ENCODE peak calls at places on chromosomes 12 and 14, in eight cellular contexts. E is HepG2; R is effector memory CD4-positive, alpha-beta T cell; P is sigmoid colon; X is neuronal stem cell; A is cardiac muscle cell; Z is naive thymus-derived CD4-positive, alpha-beta T cell; H is skeletal muscle cell. N is an unnamed sample.

GRCh38 chr12:130205531-130205930 is 43.3 kb downstream of the FZD10 start:
- DNase-seq in Z (no peak), P (no peak), R (no peak), E (no peak), H (no peak), A (no peak), X (no peak), N (no peak)

GRCh38 chr12:130752692-130753230 is 36.7 kb upstream of the RIMBP2 start:
- DNase-seq in Z (no peak), H (no peak), P (peak; percentile 35), X (peak; percentile 89), A (no peak), E (no peak), R (no peak), N (no peak)

GRCh38 chr14:43665570-43666267 is 841.4 kb downstream of the FSCB start:
- DNase-seq in P (no peak), H (no peak), A (no peak), X (no peak), E (no peak), Z (no peak), R (no peak), N (no peak)

GRCh38 chr12:106840217-106840616 is 65.7 kb downstream of the RIC8B start:
- DNase-seq in E (peak; percentile 65), H (peak; percentile 36), R (no peak), Z (no peak), A (peak; percentile 78), P (no peak), X (no peak), N (no peak)

GRCh38 chr14:100234511-100234910 is 4.4 kb upstream of the YY1 start:
- DNase-seq in A (no peak), P (no peak), R (no peak), E (no peak), X (no peak), H (no peak), Z (peak; percentile 55), N (no peak)

GRCh38 chr12:40586823-40587222 is 105.4 kb upstream of the CNTN1 start:
- DNase-seq in X (no peak), H (no peak), P (no peak), Z (no peak), E (no peak), A (no peak), R (no peak), N (no peak)

GRCh38 chr14:101201535-101202125 is 298.1 kb upstream of the RTL1 start:
- DNase-seq in E (no peak), P (peak; percentile 39), X (no peak), Z (no peak), A (no peak), R (no peak), H (no peak), N (no peak)

GRCh38 chr12:69211172-69211571 is 28.2 kb upstream of the CPSF6 start:
- DNase-seq in A (no peak), H (no peak), P (no peak), Z (no peak), X (no peak), R (no peak), E (no peak), N (no peak)

GRCh38 chr12:40622246-40622838 is 69.9 kb upstream of the CNTN1 start:
- DNase-seq in A (peak; percentile 46), H (peak; percentile 2), R (no peak), E (peak; percentile 19), P (no peak), Z (no peak), X (peak; percentile 57), N (peak; percentile 59)

GRCh38 chr14:91008759-91009409 is 51.6 kb downstream of the RPS6KA5 start:
- DNase-seq in E (no peak), A (no peak), X (no peak), H (no peak), P (no peak), Z (no peak), R (no peak), N (no peak)

GRCh38 chr14:73237219-73237785 is at the start of gene PAPLN:
- DNase-seq in R (no peak), E (no peak), X (no peak), A (peak; percentile 53), H (no peak), P (peak; percentile 80), Z (no peak), N (no peak)

GRCh38 chr12:89775336-89776005 is 66.8 kb upstream of the ATP2B1 start:
- DNase-seq in H (peak; percentile 31), A (no peak), X (no peak), P (no peak), E (no peak), R (no peak), Z (no peak), N (no peak)

GRCh38 chr12:57902371-57903042 is 38.9 kb upstream of the ATP23 start:
- DNase-seq in E (peak; percentile 67), X (no peak), Z (no peak), R (no peak), A (peak; percentile 23), P (no peak), H (no peak), N (no peak)

GRCh38 chr14:52080817-52081755 is 12.2 kb upstream of the NID2 start:
- DNase-seq in Z (no peak), R (no peak), P (no peak), E (peak; percentile 23), H (peak; percentile 67), X (no peak), A (peak; percentile 94), N (no peak)

GRCh38 chr12:75177997-75178396 is 31.6 kb downstream of the KCNC2 start:
- DNase-seq in P (no peak), A (peak; percentile 77), H (peak; percentile 84), R (no peak), Z (no peak), X (no peak), E (peak; percentile 7), N (no peak)

GRCh38 chr12:108755481-108755880 is 24.2 kb upstream of the CORO1C start:
- DNase-seq in Z (no peak), X (no peak), R (no peak), A (no peak), P (no peak), H (no peak), E (no peak), N (no peak)

GRCh38 chr12:108773798-108774788 is 42.8 kb upstream of the CORO1C start:
- DNase-seq in Z (no peak), A (peak; percentile 93), X (no peak), P (peak; percentile 96), R (no peak), E (peak; percentile 96), H (peak; percentile 78), N (no peak)

GRCh38 chr12:32002848-32003493 is 43.8 kb downstream of the RESF1 start:
- DNase-seq in P (no peak), A (peak; percentile 61), Z (no peak), X (no peak), R (no peak), E (no peak), H (no peak), N (no peak)

GRCh38 chr12:45509187-45509586 is 220.3 kb upstream of the ARID2 start:
- DNase-seq in X (no peak), R (no peak), A (no peak), Z (no peak), P (no peak), H (no peak), E (no peak), N (no peak)

GRCh38 chr12:7012024-7012607 is 6.2 kb downstream of the LPCAT3 start:
- DNase-seq in X (no peak), Z (no peak), E (no peak), R (no peak), H (no peak), A (no peak), P (no peak), N (no peak)

GRCh38 chr12:92971869-92972524 is 42.9 kb upstream of the EEA1 start:
- DNase-seq in E (no peak), R (no peak), P (no peak), A (peak; percentile 75), H (peak; percentile 75), Z (no peak), X (no peak), N (no peak)
- H3K4me3 ChIP-seq in E (no peak overlapping the region), R (no peak overlapping the region), P (no peak overlapping the region), A (no peak overlapping the region), H (no peak overlapping the region), Z (no peak overlapping the region), X (no peak overlapping the region), N (no peak overlapping the region)

DNA sequence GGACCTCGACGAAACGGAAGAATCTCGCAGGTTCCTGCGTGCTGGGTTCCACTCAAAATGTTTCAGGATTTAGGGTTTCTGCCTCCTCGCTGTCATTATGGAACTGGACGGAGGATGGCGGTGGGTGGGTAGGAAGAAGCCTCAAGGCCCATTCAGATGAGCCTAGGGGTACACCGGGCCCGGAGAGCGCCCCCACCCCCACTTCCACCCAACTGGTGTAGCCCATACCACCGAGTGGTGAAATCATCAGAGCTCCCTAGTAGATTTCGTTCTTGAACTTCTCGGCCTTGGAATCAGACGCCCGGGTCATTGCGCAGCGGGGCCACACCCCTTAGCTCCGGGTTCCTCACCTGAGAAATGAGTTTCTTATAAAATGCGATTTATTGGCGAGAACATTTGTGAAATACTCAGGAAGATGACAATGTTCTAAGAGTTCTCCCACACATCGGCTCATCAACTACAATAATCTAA is 13.3 kb upstream of the TBX3 start:
- DNase-seq in A (no peak), H (no peak), R (no peak), Z (no peak), E (no peak), X (no peak), P (no peak), N (no peak)
- H3K4me3 ChIP-seq in A (no peak overlapping the region), H (no peak overlapping the region), R (no peak overlapping the region), Z (no peak overlapping the region), E (no peak overlapping the region), X (no peak overlapping the region), P (no peak overlapping the region), N (no peak overlapping the region)

DNA sequence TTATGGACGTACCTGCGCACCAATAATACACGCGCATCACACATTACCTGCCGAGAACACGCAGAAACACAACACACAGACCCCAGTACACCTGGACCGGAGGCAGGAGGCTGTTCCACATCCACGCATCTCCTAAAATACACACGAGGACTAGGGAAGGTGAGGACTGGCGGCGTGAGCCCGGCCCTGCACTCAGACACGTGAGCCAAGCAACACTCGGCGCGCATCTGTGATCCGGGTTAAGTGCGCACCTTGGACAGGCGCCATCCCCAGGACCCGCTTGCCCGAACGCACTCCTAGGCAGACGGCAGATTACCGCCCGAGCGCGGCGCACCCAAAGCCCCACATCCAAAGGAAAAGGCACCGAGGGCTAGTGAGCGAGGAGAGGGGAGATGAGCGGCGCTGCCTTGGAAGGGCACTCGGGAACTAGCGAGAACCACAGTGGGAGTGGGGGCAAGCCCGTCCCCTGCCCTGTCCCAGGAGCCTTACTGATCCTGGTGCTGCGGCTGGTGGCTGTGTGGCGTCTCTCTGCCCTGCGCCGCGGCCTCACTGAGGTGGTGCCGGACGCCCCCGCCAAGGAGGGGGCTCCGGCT is 417 bp downstream of the GLS2 start:
- DNase-seq in E (peak; percentile 32), P (peak; percentile 80), H (no peak), A (no peak), R (no peak), X (no peak), Z (peak; percentile 11), N (no peak)
- H3K4me3 ChIP-seq in E (peak overlapping the region; percentile 79), P (peak overlapping the region; percentile 62), H (peak overlapping the region; percentile 57), A (peak overlapping the region; percentile 44), R (peak overlapping the region; percentile 74), X (no peak overlapping the region), Z (peak overlapping the region; percentile 81), N (no peak overlapping the region)

DNA sequence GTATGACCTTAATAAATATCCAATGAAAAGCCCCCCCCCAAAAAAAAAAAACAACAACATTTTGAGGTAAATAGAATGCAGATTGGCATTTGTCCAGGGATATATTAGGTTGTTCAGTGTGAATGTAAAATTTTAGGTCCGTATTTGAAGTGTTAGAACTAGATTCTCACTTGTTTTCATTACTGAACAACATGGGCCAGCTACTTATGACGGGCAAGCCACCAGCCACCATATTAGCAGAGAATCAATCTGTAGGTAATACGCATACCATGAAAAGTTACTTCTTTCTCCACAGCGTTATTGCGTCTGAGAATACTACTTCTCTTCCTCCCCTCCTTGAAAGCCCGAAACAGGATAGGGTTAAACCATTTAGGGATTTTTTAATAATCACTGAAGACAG is 5.4 kb downstream of the FLRT2 start:
- DNase-seq in H (no peak), E (no peak), X (no peak), Z (no peak), A (peak; percentile 32), R (no peak), P (no peak), N (no peak)
- H3K4me3 ChIP-seq in H (peak overlapping the region; percentile 89), E (no peak overlapping the region), X (no peak overlapping the region), Z (no peak overlapping the region), A (peak overlapping the region; percentile 65), R (no peak overlapping the region), P (peak overlapping the region; percentile 68), N (no peak overlapping the region)